ENCODE peak calls at places on chromosomes 6 and 20, in seven cellular contexts. One of them, this sample, is unnamed. For H3K4me1 and H3K27me3, the result is how much of the 10 kb centered on the place peaks cover.

GRCh38 chr6:7701212-7701834 is 24.6 kb upstream of the BMP6 start:
- DNase-seq in PC-3: no peak
- DNase-seq in upper lobe of right lung: no peak
- DNase-seq in lung: no peak
- DNase-seq in heart left ventricle: no peak
- DNase-seq in psoas muscle: no peak
- DNase-seq in H9: no peak
- DNase-seq in this sample: no peak

GRCh38 chr6:145214570-145214969 is 520.8 kb downstream of the EPM2A start:
- DNase-seq in PC-3: peak
- DNase-seq in upper lobe of right lung: no peak
- DNase-seq in lung: no peak
- DNase-seq in heart left ventricle: no peak
- DNase-seq in psoas muscle: no peak
- DNase-seq in H9: no peak
- DNase-seq in this sample: peak

GRCh38 chr20:47304287-47304686 is 52.2 kb downstream of the ZMYND8 start:
- DNase-seq in PC-3: peak
- DNase-seq in upper lobe of right lung: peak
- DNase-seq in lung: no peak
- DNase-seq in heart left ventricle: no peak
- DNase-seq in psoas muscle: no peak
- DNase-seq in H9: no peak
- DNase-seq in this sample: no peak

GRCh38 chr20:24670341-24670821 is 201.0 kb downstream of the SYNDIG1 start:
- DNase-seq in PC-3: no peak
- DNase-seq in upper lobe of right lung: peak
- DNase-seq in lung: no peak
- DNase-seq in heart left ventricle: no peak
- DNase-seq in psoas muscle: no peak
- DNase-seq in H9: no peak
- DNase-seq in this sample: no peak

GRCh38 chr6:78528926-78529325 is 338.4 kb upstream of the IRAK1BP1 start:
- DNase-seq in PC-3: no peak
- DNase-seq in upper lobe of right lung: no peak
- DNase-seq in lung: no peak
- DNase-seq in heart left ventricle: no peak
- DNase-seq in psoas muscle: no peak
- DNase-seq in H9: no peak
- DNase-seq in this sample: no peak

GRCh38 chr6:21348462-21349195 is 244.9 kb upstream of the SOX4 start:
- DNase-seq in PC-3: peak
- DNase-seq in upper lobe of right lung: peak
- DNase-seq in lung: peak
- DNase-seq in heart left ventricle: no peak
- DNase-seq in psoas muscle: peak
- DNase-seq in H9: peak
- DNase-seq in this sample: no peak

GRCh38 chr6:148385379-148385778 is 42.7 kb downstream of the SASH1 start:
- DNase-seq in PC-3: no peak
- DNase-seq in upper lobe of right lung: no peak
- DNase-seq in lung: no peak
- DNase-seq in heart left ventricle: no peak
- DNase-seq in psoas muscle: no peak
- DNase-seq in H9: no peak
- DNase-seq in this sample: no peak

GRCh38 chr6:168949876-168950499 is 303.7 kb downstream of the THBS2 start:
- DNase-seq in PC-3: no peak
- DNase-seq in upper lobe of right lung: no peak
- DNase-seq in lung: no peak
- DNase-seq in heart left ventricle: no peak
- DNase-seq in psoas muscle: no peak
- DNase-seq in H9: no peak
- DNase-seq in this sample: no peak

GRCh38 chr6:168335341-168335740 is 15.8 kb upstream of the DACT2 start:
- DNase-seq in PC-3: no peak
- DNase-seq in upper lobe of right lung: no peak
- DNase-seq in lung: no peak
- DNase-seq in heart left ventricle: no peak
- DNase-seq in psoas muscle: no peak
- DNase-seq in H9: no peak
- DNase-seq in this sample: no peak

GRCh38 chr20:37406010-37406998 is 60.4 kb downstream of the SRC start:
- DNase-seq in PC-3: peak
- DNase-seq in upper lobe of right lung: peak
- DNase-seq in lung: no peak
- DNase-seq in heart left ventricle: no peak
- DNase-seq in psoas muscle: no peak
- DNase-seq in H9: no peak
- DNase-seq in this sample: no peak

GRCh38 chr6:79864001-79864400 is 83.4 kb downstream of the ELOVL4 start:
- DNase-seq in PC-3: no peak
- DNase-seq in upper lobe of right lung: no peak
- DNase-seq in lung: no peak
- DNase-seq in heart left ventricle: no peak
- DNase-seq in psoas muscle: no peak
- DNase-seq in H9: no peak
- DNase-seq in this sample: no peak

GRCh38 chr6:96015791-96016776 is at the start of gene FUT9:
- DNase-seq in PC-3: no peak
- DNase-seq in upper lobe of right lung: no peak
- DNase-seq in lung: no peak
- DNase-seq in heart left ventricle: no peak
- DNase-seq in psoas muscle: peak
- DNase-seq in H9: peak
- DNase-seq in this sample: no peak

GRCh38 chr6:37779111-37779800 is 40.3 kb upstream of the ZFAND3 start:
- DNase-seq in PC-3: no peak
- DNase-seq in upper lobe of right lung: no peak
- DNase-seq in lung: no peak
- DNase-seq in heart left ventricle: no peak
- DNase-seq in psoas muscle: no peak
- DNase-seq in H9: peak
- DNase-seq in this sample: no peak

GRCh38 chr6:4460595-4461475 is 315.4 kb upstream of the CDYL start:
- DNase-seq in PC-3: no peak
- DNase-seq in upper lobe of right lung: no peak
- DNase-seq in lung: no peak
- DNase-seq in heart left ventricle: peak
- DNase-seq in psoas muscle: peak
- DNase-seq in H9: no peak
- DNase-seq in this sample: peak

GRCh38 chr20:18972251-18972876 is 158.8 kb downstream of the SCP2D1 start:
- DNase-seq in PC-3: no peak
- DNase-seq in upper lobe of right lung: no peak
- DNase-seq in lung: no peak
- DNase-seq in heart left ventricle: no peak
- DNase-seq in psoas muscle: no peak
- DNase-seq in H9: no peak
- DNase-seq in this sample: no peak

GRCh38 chr6:139364302-139364981 is 10.0 kb downstream of the CITED2 start:
- DNase-seq in PC-3: peak
- DNase-seq in upper lobe of right lung: no peak
- DNase-seq in lung: no peak
- DNase-seq in heart left ventricle: no peak
- DNase-seq in psoas muscle: no peak
- DNase-seq in H9: no peak
- DNase-seq in this sample: peak

GRCh38 chr6:6811151-6812002 is 222.9 kb downstream of the LY86 start:
- DNase-seq in PC-3: peak
- DNase-seq in upper lobe of right lung: no peak
- DNase-seq in lung: peak
- DNase-seq in heart left ventricle: peak
- DNase-seq in psoas muscle: no peak
- DNase-seq in H9: peak
- DNase-seq in this sample: peak

GRCh38 chr6:37170273-37171140 is 555 bp downstream of the PIM1 start:
- DNase-seq in PC-3: peak
- DNase-seq in upper lobe of right lung: peak
- DNase-seq in lung: peak
- DNase-seq in heart left ventricle: peak
- DNase-seq in psoas muscle: peak
- DNase-seq in H9: peak
- DNase-seq in this sample: peak

GRCh38 chr20:3247638-3248037 is 8.6 kb upstream of the SLC4A11 start:
- DNase-seq in PC-3: no peak
- DNase-seq in upper lobe of right lung: no peak
- DNase-seq in lung: no peak
- DNase-seq in heart left ventricle: no peak
- DNase-seq in psoas muscle: no peak
- DNase-seq in H9: no peak
- DNase-seq in this sample: no peak

GRCh38 chr6:129732542-129732941 is 22.6 kb upstream of the ARHGAP18 start:
- DNase-seq in PC-3: peak
- DNase-seq in upper lobe of right lung: no peak
- DNase-seq in lung: no peak
- DNase-seq in heart left ventricle: no peak
- DNase-seq in psoas muscle: no peak
- DNase-seq in H9: no peak
- DNase-seq in this sample: no peak

GRCh38 chr6:132511836-132512230 is 1.1 kb downstream of the STX7 start:
- DNase-seq in PC-3: no peak
- DNase-seq in upper lobe of right lung: no peak
- DNase-seq in lung: no peak
- DNase-seq in heart left ventricle: no peak
- DNase-seq in psoas muscle: no peak
- DNase-seq in H9: no peak
- DNase-seq in this sample: no peak

GRCh38 chr20:50987493-50988210 is 29.0 kb downstream of the MOCS3 start:
- DNase-seq in PC-3: peak
- DNase-seq in upper lobe of right lung: no peak
- DNase-seq in lung: peak
- DNase-seq in heart left ventricle: peak
- DNase-seq in psoas muscle: no peak
- DNase-seq in H9: peak
- DNase-seq in this sample: no peak

GRCh38 chr6:39296745-39297640 is 17.2 kb downstream of the KCNK17 start:
- DNase-seq in PC-3: no peak
- DNase-seq in upper lobe of right lung: no peak
- DNase-seq in lung: peak
- DNase-seq in heart left ventricle: no peak
- DNase-seq in psoas muscle: peak
- DNase-seq in H9: no peak
- DNase-seq in this sample: no peak

GRCh38 chr6:108687921-108688320 is 127.2 kb downstream of the FOXO3 start:
- DNase-seq in PC-3: no peak
- DNase-seq in upper lobe of right lung: no peak
- DNase-seq in lung: no peak
- DNase-seq in heart left ventricle: no peak
- DNase-seq in psoas muscle: no peak
- DNase-seq in H9: no peak
- DNase-seq in this sample: peak
- H3K4me1 ChIP-seq in PC-3: half or more
- H3K4me1 ChIP-seq in upper lobe of right lung: under half
- H3K4me1 ChIP-seq in lung: under half
- H3K4me1 ChIP-seq in heart left ventricle: under half
- H3K4me1 ChIP-seq in psoas muscle: half or more
- H3K4me1 ChIP-seq in H9: under half
- H3K4me1 ChIP-seq in this sample: under half

GRCh38 chr6:166436195-166437139 is 53.7 kb upstream of the MPC1 start:
- DNase-seq in PC-3: no peak
- DNase-seq in upper lobe of right lung: peak
- DNase-seq in lung: no peak
- DNase-seq in heart left ventricle: no peak
- DNase-seq in psoas muscle: no peak
- DNase-seq in H9: no peak
- DNase-seq in this sample: no peak

GRCh38 chr6:166437661-166438060 is 54.9 kb upstream of the MPC1 start:
- DNase-seq in PC-3: no peak
- DNase-seq in upper lobe of right lung: peak
- DNase-seq in lung: no peak
- DNase-seq in heart left ventricle: no peak
- DNase-seq in psoas muscle: no peak
- DNase-seq in H9: no peak
- DNase-seq in this sample: no peak

GRCh38 chr6:166434336-166434735 is 51.6 kb upstream of the MPC1 start:
- DNase-seq in PC-3: no peak
- DNase-seq in upper lobe of right lung: no peak
- DNase-seq in lung: no peak
- DNase-seq in heart left ventricle: no peak
- DNase-seq in psoas muscle: no peak
- DNase-seq in H9: peak
- DNase-seq in this sample: no peak

GRCh38 chr6:166433096-166433495 is 50.4 kb upstream of the MPC1 start:
- DNase-seq in PC-3: no peak
- DNase-seq in upper lobe of right lung: peak
- DNase-seq in lung: no peak
- DNase-seq in heart left ventricle: no peak
- DNase-seq in psoas muscle: no peak
- DNase-seq in H9: no peak
- DNase-seq in this sample: no peak

DNA sequence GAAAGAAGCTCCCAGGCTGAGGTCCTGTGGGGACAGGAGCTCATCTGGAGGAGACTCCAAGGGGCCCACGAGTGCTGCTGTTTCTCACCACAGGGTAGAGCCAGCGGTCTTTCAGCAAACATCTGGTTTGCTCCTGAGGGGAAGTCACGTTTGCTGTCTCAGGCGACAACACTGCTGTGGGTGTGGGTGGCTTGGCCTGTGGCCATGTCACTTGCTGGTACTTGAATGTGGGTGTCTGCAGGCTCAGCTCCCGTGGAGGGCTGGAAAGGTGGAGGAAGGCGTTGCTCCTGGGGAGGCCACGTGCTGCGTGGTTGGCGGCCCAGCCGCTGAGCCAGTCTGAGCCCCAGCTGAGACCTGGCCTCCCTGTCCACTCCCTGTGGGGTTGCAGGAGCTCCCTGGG is 52.8 kb upstream of the MPC1 start:
- DNase-seq in PC-3: no peak
- DNase-seq in upper lobe of right lung: no peak
- DNase-seq in lung: no peak
- DNase-seq in heart left ventricle: no peak
- DNase-seq in psoas muscle: no peak
- DNase-seq in H9: peak
- DNase-seq in this sample: no peak
- TF ChIP-seq CTCF in PC-3: no peak
- TF ChIP-seq CTCF in upper lobe of right lung: no peak
- TF ChIP-seq CTCF in lung: no peak
- TF ChIP-seq CTCF in heart left ventricle: peak
- TF ChIP-seq CTCF in psoas muscle: no peak
- TF ChIP-seq CTCF in H9: peak
- TF ChIP-seq CTCF in this sample: peak

GRCh38 chr20:46035253-46035652 is 6.2 kb downstream of the SLC12A5 start:
- DNase-seq in PC-3: no peak
- DNase-seq in upper lobe of right lung: no peak
- DNase-seq in lung: no peak
- DNase-seq in heart left ventricle: no peak
- DNase-seq in psoas muscle: no peak
- DNase-seq in H9: no peak
- DNase-seq in this sample: no peak
- H3K27me3 ChIP-seq in PC-3: under half
- H3K27me3 ChIP-seq in upper lobe of right lung: half or more
- H3K27me3 ChIP-seq in lung: under half
- H3K27me3 ChIP-seq in heart left ventricle: under half
- H3K27me3 ChIP-seq in psoas muscle: under half
- H3K27me3 ChIP-seq in H9: under half
- H3K27me3 ChIP-seq in this sample: half or more

DNA sequence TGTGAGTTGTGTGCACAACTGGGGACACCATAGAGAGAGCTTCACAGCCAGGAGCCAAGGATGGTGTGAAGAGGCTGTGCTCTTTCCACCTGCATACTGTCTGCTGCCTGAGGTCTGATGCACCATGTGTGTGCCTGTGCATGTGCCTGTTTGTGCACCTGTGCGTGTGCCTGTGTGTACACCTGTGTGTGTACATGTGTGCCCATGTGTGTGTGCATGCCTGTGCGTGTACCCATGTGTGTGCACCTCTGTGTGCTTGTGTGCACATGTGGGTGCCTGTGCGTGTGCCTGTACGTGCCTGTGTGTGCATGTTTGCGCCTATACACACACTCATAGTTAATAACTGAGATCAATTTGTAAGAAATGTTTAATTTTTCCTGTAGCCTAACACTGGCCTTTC is 51.3 kb downstream of the FAM120B start:
- DNase-seq in PC-3: no peak
- DNase-seq in upper lobe of right lung: no peak
- DNase-seq in lung: no peak
- DNase-seq in heart left ventricle: no peak
- DNase-seq in psoas muscle: no peak
- DNase-seq in H9: no peak
- DNase-seq in this sample: no peak
- H3K4me1 ChIP-seq in PC-3: under half
- H3K4me1 ChIP-seq in upper lobe of right lung: under half
- H3K4me1 ChIP-seq in lung: under half
- H3K4me1 ChIP-seq in heart left ventricle: under half
- H3K4me1 ChIP-seq in psoas muscle: under half
- H3K4me1 ChIP-seq in H9: under half
- H3K4me1 ChIP-seq in this sample: under half